ENCODE peak calls at places on chromosomes 12 and 14, in five cellular contexts. V is tibial artery, O is lung, Z is cardiac muscle cell, S is mammary epithelial cell. W is an unnamed sample.
A peak's percentile ranks its signal among the peaks of the same experiment; 100 is the strongest.

GRCh38 chr12:71947645-71948105 is 9.0 kb downstream of the TPH2 start:
- DNase-seq in V (no peak), O (peak; percentile 64), Z (no peak), S (peak; percentile 87), W (no peak)

GRCh38 chr12:15172423-15172822 is 48.8 kb downstream of the RERG start:
- DNase-seq in V (no peak), O (no peak), Z (no peak), S (no peak), W (no peak)

GRCh38 chr12:109655578-109655977 is 58.0 kb upstream of the FAM222A start:
- DNase-seq in V (no peak), O (no peak), Z (no peak), S (no peak), W (no peak)

GRCh38 chr14:26255213-26255612 is 342.6 kb downstream of the NOVA1 start:
- DNase-seq in V (no peak), O (no peak), Z (peak; percentile 34), S (no peak), W (no peak)

GRCh38 chr12:118742426-118742825 is 238.9 kb upstream of the SRRM4 start:
- DNase-seq in V (no peak), O (no peak), Z (no peak), S (no peak), W (no peak)

GRCh38 chr12:29322157-29322556 is 58.8 kb downstream of the ERGIC2 start:
- DNase-seq in V (no peak), O (no peak), Z (no peak), S (no peak), W (no peak)

GRCh38 chr14:89445252-89445973 is 28.4 kb upstream of the FOXN3 start:
- DNase-seq in V (peak; percentile 29), O (no peak), Z (no peak), S (no peak), W (no peak)

GRCh38 chr14:53430870-53431269 is 277.7 kb upstream of the DDHD1 start:
- DNase-seq in V (no peak), O (no peak), Z (no peak), S (no peak), W (no peak)

GRCh38 chr14:59239030-59239429 is 50.6 kb downstream of the DAAM1 start:
- DNase-seq in V (no peak), O (no peak), Z (no peak), S (no peak), W (no peak)

GRCh38 chr12:95918194-95918993 is 24.0 kb downstream of the CCDC38 start:
- DNase-seq in V (no peak), O (peak; percentile 48), Z (peak; percentile 67), S (peak; percentile 57), W (peak; percentile 39)

GRCh38 chr12:106149096-106149784 is 10.5 kb upstream of the NUAK1 start:
- DNase-seq in V (no peak), O (no peak), Z (peak; percentile 58), S (no peak), W (no peak)

GRCh38 chr12:60205500-60205899 is 609.7 kb downstream of the SLC16A7 start:
- DNase-seq in V (no peak), O (no peak), Z (peak; percentile 32), S (peak; percentile 49), W (no peak)

GRCh38 chr14:63995285-63995684 is 142.5 kb downstream of the SYNE2 start:
- DNase-seq in V (no peak), O (no peak), Z (no peak), S (no peak), W (no peak)

GRCh38 chr12:45509187-45509586 is 220.3 kb upstream of the ARID2 start:
- DNase-seq in V (no peak), O (no peak), Z (no peak), S (peak; percentile 48), W (no peak)

GRCh38 chr12:104747330-104747729 is 210.8 kb downstream of the SLC41A2 start:
- DNase-seq in V (no peak), O (no peak), Z (no peak), S (no peak), W (no peak)

GRCh38 chr14:64541971-64542838 is 1.7 kb downstream of the HSPA2 start:
- DNase-seq in V (no peak), O (no peak), Z (no peak), S (no peak), W (no peak)

GRCh38 chr14:67429651-67430205 is 17.8 kb upstream of the PLEK2 start:
- DNase-seq in V (no peak), O (no peak), Z (no peak), S (no peak), W (no peak)

GRCh38 chr14:84129028-84129427 is 1400.9 kb upstream of the FLRT2 start:
- DNase-seq in V (no peak), O (no peak), Z (no peak), S (no peak), W (no peak)

GRCh38 chr12:122182887-122183587 is at the start of gene LRRC43:
- DNase-seq in V (no peak), O (no peak), Z (peak; percentile 63), S (peak; percentile 17), W (no peak)

GRCh38 chr14:62694075-62694474 is 351.2 kb downstream of the KCNH5 start:
- DNase-seq in V (no peak), O (no peak), Z (no peak), S (peak; percentile 99), W (no peak)

GRCh38 chr14:20886091-20886490 is 5.1 kb upstream of the RNASE3 start:
- DNase-seq in V (no peak), O (no peak), Z (no peak), S (no peak), W (no peak)

GRCh38 chr14:100673085-100673806 is 53.4 kb upstream of the DLK1 start:
- DNase-seq in V (no peak), O (peak; percentile 45), Z (peak; percentile 52), S (no peak), W (no peak)

GRCh38 chr14:83993545-83993944 is 1536.4 kb upstream of the FLRT2 start:
- DNase-seq in V (no peak), O (no peak), Z (no peak), S (no peak), W (no peak)

GRCh38 chr14:22981090-22982012 is 1.0 kb downstream of the AJUBA start:
- DNase-seq in V (no peak), O (no peak), Z (peak; percentile 41), S (peak; percentile 34), W (no peak)

GRCh38 chr14:72812292-72812851 is 81.5 kb downstream of the DPF3 start:
- DNase-seq in V (peak; percentile 94), O (peak; percentile 29), Z (peak; percentile 47), S (peak; percentile 9), W (no peak)

GRCh38 chr12:104303538-104304151 is at the start of gene EID3:
- DNase-seq in V (peak; percentile 90), O (peak; percentile 86), Z (peak; percentile 73), S (peak; percentile 71), W (no peak)

GRCh38 chr14:92688434-92689375 is 59.7 kb downstream of the LGMN start:
- DNase-seq in V (no peak), O (no peak), Z (no peak), S (no peak), W (no peak)

GRCh38 chr12:54405106-54405505 is 14.0 kb downstream of the ITGA5 start:
- DNase-seq in V (no peak), O (no peak), Z (no peak), S (no peak), W (no peak)

GRCh38 chr12:89140141-89140540 is 212.2 kb downstream of the DUSP6 start:
- DNase-seq in V (no peak), O (no peak), Z (no peak), S (no peak), W (no peak)

GRCh38 chr14:22088614-22089359 is 415.2 kb upstream of the OR4E1 start:
- DNase-seq in V (no peak), O (no peak), Z (no peak), S (peak; percentile 49), W (no peak)

GRCh38 chr12:104504151-104504550 is 47.4 kb downstream of the CHST11 start:
- DNase-seq in V (no peak), O (no peak), Z (no peak), S (no peak), W (no peak)

GRCh38 chr12:77685112-77685511 is 145.6 kb upstream of the NAV3 start:
- DNase-seq in V (no peak), O (peak; percentile 39), Z (peak; percentile 83), S (peak; percentile 60), W (peak; percentile 50)

GRCh38 chr12:108640802-108641445 is 7.2 kb upstream of the SELPLG start:
- DNase-seq in V (no peak), O (no peak), Z (peak; percentile 34), S (peak; percentile 40), W (no peak)

GRCh38 chr14:63632932-63633514 is 8.6 kb downstream of the WDR89 start:
- DNase-seq in V (no peak), O (no peak), Z (no peak), S (no peak), W (no peak)

GRCh38 chr14:95741051-95741490 is 27.1 kb upstream of the TCL1A start:
- DNase-seq in V (no peak), O (no peak), Z (peak; percentile 9), S (peak; percentile 70), W (no peak)

GRCh38 chr14:32629146-32629545 is 300.0 kb downstream of the AKAP6 start:
- DNase-seq in V (no peak), O (no peak), Z (no peak), S (no peak), W (no peak)

GRCh38 chr14:77141592-77142288 is at the start of gene ZDHHC22:
- DNase-seq in V (no peak), O (no peak), Z (no peak), S (no peak), W (no peak)

GRCh38 chr14:25108959-25109358 is 59.0 kb upstream of the STXBP6 start:
- DNase-seq in V (no peak), O (no peak), Z (peak; percentile 22), S (peak; percentile 37), W (no peak)

GRCh38 chr12:94404854-94405253 is 54.8 kb downstream of the CEP83 start:
- DNase-seq in V (no peak), O (no peak), Z (no peak), S (no peak), W (no peak)

GRCh38 chr14:102811254-102811963 is 34.2 kb downstream of the TRAF3 start:
- DNase-seq in V (no peak), O (no peak), Z (no peak), S (no peak), W (no peak)
- H3K27ac ChIP-seq in V (no peak overlapping the region), O (no peak overlapping the region), Z (no peak overlapping the region), S (no peak overlapping the region), W (no peak overlapping the region)

GRCh38 chr12:79422060-79422812 is 268.5 kb downstream of the PAWR start:
- DNase-seq in V (no peak), O (no peak), Z (no peak), S (no peak), W (no peak)
- H3K27ac ChIP-seq in V (peak overlapping the region; percentile 27), O (no peak overlapping the region), Z (no peak overlapping the region), S (peak overlapping the region; percentile 55), W (peak overlapping the region; percentile 51)

GRCh38 chr12:124179936-124180605 is 114.8 kb upstream of the RFLNA start:
- DNase-seq in V (no peak), O (no peak), Z (no peak), S (peak; percentile 24), W (no peak)
- H3K27ac ChIP-seq in V (no peak overlapping the region), O (no peak overlapping the region), Z (no peak overlapping the region), S (no peak overlapping the region), W (no peak overlapping the region)

GRCh38 chr12:120719496-120720233 is 6.0 kb upstream of the ACADS start:
- DNase-seq in V (no peak), O (no peak), Z (no peak), S (no peak), W (no peak)
- H3K27ac ChIP-seq in V (no peak overlapping the region), O (no peak overlapping the region), Z (no peak overlapping the region), S (no peak overlapping the region), W (no peak overlapping the region)

W was measured in Panc1.